ENCODE peak calls at places on chromosome 7, in four cellular contexts. H, Y, O and R are unnamed samples.

GRCh38 chr7:149772821-149773425 is 465 bp downstream of the ZNF467 start:
- DNase-seq in H (no peak), Y (no peak), O (no peak), R (no peak)

GRCh38 chr7:104156842-104157277 is 51.0 kb downstream of the ORC5 start:
- DNase-seq in H (no peak), Y (no peak), O (no peak), R (peak; percentile 65)

GRCh38 chr7:130896051-130896881 is 162.3 kb upstream of the KLF14 start:
- DNase-seq in H (no peak), Y (no peak), O (no peak), R (no peak)

GRCh38 chr7:28815369-28815927 is 142.7 kb downstream of the TRIL start:
- DNase-seq in H (no peak), Y (no peak), O (no peak), R (no peak)

GRCh38 chr7:5557920-5558401 is 134.3 kb upstream of the TNRC18 start:
- DNase-seq in H (no peak), Y (peak; percentile 66), O (no peak), R (no peak)

GRCh38 chr7:124152859-124153692 is 120.2 kb upstream of the TMEM229A start:
- DNase-seq in H (no peak), Y (peak; percentile 41), O (no peak), R (peak; percentile 43)

GRCh38 chr7:128389085-128389814 is 20.5 kb downstream of the IMPDH1 start:
- DNase-seq in H (no peak), Y (no peak), O (no peak), R (no peak)

GRCh38 chr7:75989084-75989725 is 5.2 kb downstream of the TMEM120A start:
- DNase-seq in H (no peak), Y (no peak), O (no peak), R (no peak)

GRCh38 chr7:139118234-139118802 is 8.8 kb upstream of the ZC3HAV1 start:
- DNase-seq in H (no peak), Y (peak; percentile 52), O (no peak), R (peak; percentile 47)

GRCh38 chr7:138564365-138564764 is 104.3 kb downstream of the TRIM24 start:
- DNase-seq in H (no peak), Y (peak; percentile 66), O (no peak), R (no peak)

GRCh38 chr7:28329616-28330373 is 82.5 kb upstream of the CREB5 start:
- DNase-seq in H (no peak), Y (no peak), O (no peak), R (no peak)

GRCh38 chr7:146736446-146737190 is 620.0 kb downstream of the CNTNAP2 start:
- DNase-seq in H (no peak), Y (no peak), O (no peak), R (peak; percentile 4)

GRCh38 chr7:67346876-67347275 is 350.2 kb downstream of the TYW1 start:
- DNase-seq in H (no peak), Y (no peak), O (no peak), R (no peak)

GRCh38 chr7:46545790-46546189 is 624.7 kb upstream of the IGFBP3 start:
- DNase-seq in H (no peak), Y (no peak), O (no peak), R (peak; percentile 90)

GRCh38 chr7:40541336-40541735 is 406.5 kb downstream of the SUGCT start:
- DNase-seq in H (no peak), Y (no peak), O (no peak), R (no peak)

GRCh38 chr7:154679689-154680088 is 323.2 kb downstream of the PAXIP1 start:
- DNase-seq in H (no peak), Y (no peak), O (no peak), R (no peak)

GRCh38 chr7:117489911-117490310 is 10.1 kb downstream of the CFTR start:
- DNase-seq in H (no peak), Y (no peak), O (no peak), R (no peak)

GRCh38 chr7:128437426-128438332 is 18.0 kb upstream of the HILPDA start:
- DNase-seq in H (no peak), Y (no peak), O (no peak), R (no peak)

GRCh38 chr7:135763261-135763660 is 14.6 kb upstream of the FAM180A start:
- DNase-seq in H (no peak), Y (no peak), O (no peak), R (no peak)

GRCh38 chr7:22470981-22471380 is 29.0 kb downstream of the STEAP1B start:
- DNase-seq in H (no peak), Y (no peak), O (no peak), R (no peak)

GRCh38 chr7:70711441-70711840 is 420.5 kb upstream of the GALNT17 start:
- DNase-seq in H (no peak), Y (no peak), O (no peak), R (no peak)

GRCh38 chr7:82325416-82325815 is 118.2 kb downstream of the CACNA2D1 start:
- DNase-seq in H (no peak), Y (no peak), O (no peak), R (no peak)

GRCh38 chr7:136956232-136956631 is 87.8 kb downstream of the CHRM2 start:
- DNase-seq in H (no peak), Y (no peak), O (no peak), R (no peak)

GRCh38 chr7:126668367-126668752 is 584.4 kb downstream of the GRM8 start:
- DNase-seq in H (no peak), Y (no peak), O (no peak), R (no peak)

GRCh38 chr7:46153583-46153950 is 232.5 kb upstream of the IGFBP3 start:
- DNase-seq in H (no peak), Y (no peak), O (no peak), R (no peak)

GRCh38 chr7:143503261-143503660 is 25.6 kb downstream of the TAS2R41 start:
- DNase-seq in H (no peak), Y (no peak), O (no peak), R (no peak)